ENCODE peak calls at places on chromosomes 3 and 15, in ten cellular contexts. One of them, this sample, is unnamed.

GRCh38 chr15:95286911-95287769 is 1043.4 kb upstream of the NR2F2 start:
- DNase-seq in NCI-H226: no peak
- DNase-seq in ureter: no peak
- DNase-seq in T-helper 1 cell: no peak
- DNase-seq in HFFc6: no peak
- DNase-seq in NCI-H187 treated with DMSO at 0.1 percent for 48 hours: no peak
- DNase-seq in DMS79 treated with DMSO at 0.1 percent for 48 hours: no peak
- DNase-seq in NCI-H1930: no peak
- DNase-seq in heart left ventricle: no peak
- DNase-seq in activated CD8-positive, alpha-beta T cell treated with anti-CD3 and anti-CD28 coated beads for 36 hours: no peak
- DNase-seq in this sample: no peak

GRCh38 chr3:25854214-25854613 is 64.3 kb downstream of the OXSM start:
- DNase-seq in NCI-H226: peak
- DNase-seq in ureter: no peak
- DNase-seq in T-helper 1 cell: no peak
- DNase-seq in HFFc6: peak
- DNase-seq in NCI-H187 treated with DMSO at 0.1 percent for 48 hours: no peak
- DNase-seq in DMS79 treated with DMSO at 0.1 percent for 48 hours: no peak
- DNase-seq in NCI-H1930: no peak
- DNase-seq in heart left ventricle: no peak
- DNase-seq in activated CD8-positive, alpha-beta T cell treated with anti-CD3 and anti-CD28 coated beads for 36 hours: no peak
- DNase-seq in this sample: no peak

GRCh38 chr15:74497584-74497983 is 36.6 kb upstream of the UBL7 start:
- DNase-seq in NCI-H226: peak
- DNase-seq in ureter: no peak
- DNase-seq in T-helper 1 cell: no peak
- DNase-seq in HFFc6: no peak
- DNase-seq in NCI-H187 treated with DMSO at 0.1 percent for 48 hours: peak
- DNase-seq in DMS79 treated with DMSO at 0.1 percent for 48 hours: peak
- DNase-seq in NCI-H1930: peak
- DNase-seq in heart left ventricle: no peak
- DNase-seq in activated CD8-positive, alpha-beta T cell treated with anti-CD3 and anti-CD28 coated beads for 36 hours: no peak
- DNase-seq in this sample: no peak

GRCh38 chr3:53787016-53787415 is 59.2 kb downstream of the CHDH start:
- DNase-seq in NCI-H226: no peak
- DNase-seq in ureter: no peak
- DNase-seq in T-helper 1 cell: no peak
- DNase-seq in HFFc6: no peak
- DNase-seq in NCI-H187 treated with DMSO at 0.1 percent for 48 hours: no peak
- DNase-seq in DMS79 treated with DMSO at 0.1 percent for 48 hours: no peak
- DNase-seq in NCI-H1930: no peak
- DNase-seq in heart left ventricle: no peak
- DNase-seq in activated CD8-positive, alpha-beta T cell treated with anti-CD3 and anti-CD28 coated beads for 36 hours: no peak
- DNase-seq in this sample: no peak

GRCh38 chr3:13872451-13872850 is 7.4 kb downstream of the WNT7A start:
- DNase-seq in NCI-H226: no peak
- DNase-seq in ureter: no peak
- DNase-seq in T-helper 1 cell: no peak
- DNase-seq in HFFc6: no peak
- DNase-seq in NCI-H187 treated with DMSO at 0.1 percent for 48 hours: no peak
- DNase-seq in DMS79 treated with DMSO at 0.1 percent for 48 hours: no peak
- DNase-seq in NCI-H1930: no peak
- DNase-seq in heart left ventricle: no peak
- DNase-seq in activated CD8-positive, alpha-beta T cell treated with anti-CD3 and anti-CD28 coated beads for 36 hours: no peak
- DNase-seq in this sample: no peak

GRCh38 chr3:192819001-192819569 is 91.7 kb upstream of the FGF12 start:
- DNase-seq in NCI-H226: peak
- DNase-seq in ureter: no peak
- DNase-seq in T-helper 1 cell: no peak
- DNase-seq in HFFc6: peak
- DNase-seq in NCI-H187 treated with DMSO at 0.1 percent for 48 hours: no peak
- DNase-seq in DMS79 treated with DMSO at 0.1 percent for 48 hours: no peak
- DNase-seq in NCI-H1930: no peak
- DNase-seq in heart left ventricle: no peak
- DNase-seq in activated CD8-positive, alpha-beta T cell treated with anti-CD3 and anti-CD28 coated beads for 36 hours: peak
- DNase-seq in this sample: peak

GRCh38 chr3:186566772-186567071 is 417 bp downstream of the TBCCD1 start:
- DNase-seq in NCI-H226: no peak
- DNase-seq in ureter: no peak
- DNase-seq in T-helper 1 cell: no peak
- DNase-seq in HFFc6: no peak
- DNase-seq in NCI-H187 treated with DMSO at 0.1 percent for 48 hours: no peak
- DNase-seq in DMS79 treated with DMSO at 0.1 percent for 48 hours: no peak
- DNase-seq in NCI-H1930: no peak
- DNase-seq in heart left ventricle: no peak
- DNase-seq in activated CD8-positive, alpha-beta T cell treated with anti-CD3 and anti-CD28 coated beads for 36 hours: no peak
- DNase-seq in this sample: no peak

GRCh38 chr15:27089233-27089586 is 118.2 kb downstream of the GABRG3 start:
- DNase-seq in NCI-H226: no peak
- DNase-seq in ureter: no peak
- DNase-seq in T-helper 1 cell: no peak
- DNase-seq in HFFc6: no peak
- DNase-seq in NCI-H187 treated with DMSO at 0.1 percent for 48 hours: no peak
- DNase-seq in DMS79 treated with DMSO at 0.1 percent for 48 hours: no peak
- DNase-seq in NCI-H1930: no peak
- DNase-seq in heart left ventricle: no peak
- DNase-seq in activated CD8-positive, alpha-beta T cell treated with anti-CD3 and anti-CD28 coated beads for 36 hours: no peak
- DNase-seq in this sample: no peak

GRCh38 chr3:120102674-120103073 is 8.4 kb upstream of the GSK3B start:
- DNase-seq in NCI-H226: no peak
- DNase-seq in ureter: no peak
- DNase-seq in T-helper 1 cell: no peak
- DNase-seq in HFFc6: no peak
- DNase-seq in NCI-H187 treated with DMSO at 0.1 percent for 48 hours: no peak
- DNase-seq in DMS79 treated with DMSO at 0.1 percent for 48 hours: peak
- DNase-seq in NCI-H1930: no peak
- DNase-seq in heart left ventricle: no peak
- DNase-seq in activated CD8-positive, alpha-beta T cell treated with anti-CD3 and anti-CD28 coated beads for 36 hours: no peak
- DNase-seq in this sample: no peak

GRCh38 chr15:94070341-94071275 is 160.8 kb upstream of the MCTP2 start:
- DNase-seq in NCI-H226: no peak
- DNase-seq in ureter: no peak
- DNase-seq in T-helper 1 cell: no peak
- DNase-seq in HFFc6: peak
- DNase-seq in NCI-H187 treated with DMSO at 0.1 percent for 48 hours: no peak
- DNase-seq in DMS79 treated with DMSO at 0.1 percent for 48 hours: no peak
- DNase-seq in NCI-H1930: no peak
- DNase-seq in heart left ventricle: no peak
- DNase-seq in activated CD8-positive, alpha-beta T cell treated with anti-CD3 and anti-CD28 coated beads for 36 hours: peak
- DNase-seq in this sample: no peak

GRCh38 chr15:100032358-100033080 is 299.3 kb upstream of the LYSMD4 start:
- DNase-seq in NCI-H226: peak
- DNase-seq in ureter: no peak
- DNase-seq in T-helper 1 cell: no peak
- DNase-seq in HFFc6: no peak
- DNase-seq in NCI-H187 treated with DMSO at 0.1 percent for 48 hours: no peak
- DNase-seq in DMS79 treated with DMSO at 0.1 percent for 48 hours: no peak
- DNase-seq in NCI-H1930: no peak
- DNase-seq in heart left ventricle: no peak
- DNase-seq in activated CD8-positive, alpha-beta T cell treated with anti-CD3 and anti-CD28 coated beads for 36 hours: no peak
- DNase-seq in this sample: no peak

GRCh38 chr3:80052271-80052670 is 284.5 kb upstream of the ROBO1 start:
- DNase-seq in NCI-H226: no peak
- DNase-seq in ureter: no peak
- DNase-seq in T-helper 1 cell: no peak
- DNase-seq in HFFc6: no peak
- DNase-seq in NCI-H187 treated with DMSO at 0.1 percent for 48 hours: no peak
- DNase-seq in DMS79 treated with DMSO at 0.1 percent for 48 hours: no peak
- DNase-seq in NCI-H1930: no peak
- DNase-seq in heart left ventricle: no peak
- DNase-seq in activated CD8-positive, alpha-beta T cell treated with anti-CD3 and anti-CD28 coated beads for 36 hours: no peak
- DNase-seq in this sample: no peak

GRCh38 chr3:161296814-161297213 is 74.5 kb downstream of the SPTSSB start:
- DNase-seq in NCI-H226: no peak
- DNase-seq in ureter: no peak
- DNase-seq in T-helper 1 cell: no peak
- DNase-seq in HFFc6: no peak
- DNase-seq in NCI-H187 treated with DMSO at 0.1 percent for 48 hours: no peak
- DNase-seq in DMS79 treated with DMSO at 0.1 percent for 48 hours: no peak
- DNase-seq in NCI-H1930: no peak
- DNase-seq in heart left ventricle: no peak
- DNase-seq in activated CD8-positive, alpha-beta T cell treated with anti-CD3 and anti-CD28 coated beads for 36 hours: no peak
- DNase-seq in this sample: no peak

GRCh38 chr3:96631050-96631449 is 183.3 kb upstream of the EPHA6 start:
- DNase-seq in NCI-H226: no peak
- DNase-seq in ureter: no peak
- DNase-seq in T-helper 1 cell: no peak
- DNase-seq in HFFc6: no peak
- DNase-seq in NCI-H187 treated with DMSO at 0.1 percent for 48 hours: no peak
- DNase-seq in DMS79 treated with DMSO at 0.1 percent for 48 hours: no peak
- DNase-seq in NCI-H1930: no peak
- DNase-seq in heart left ventricle: no peak
- DNase-seq in activated CD8-positive, alpha-beta T cell treated with anti-CD3 and anti-CD28 coated beads for 36 hours: no peak
- DNase-seq in this sample: no peak

GRCh38 chr15:68399096-68400065 is 32.6 kb downstream of the ITGA11 start:
- DNase-seq in NCI-H226: no peak
- DNase-seq in ureter: no peak
- DNase-seq in T-helper 1 cell: no peak
- DNase-seq in HFFc6: no peak
- DNase-seq in NCI-H187 treated with DMSO at 0.1 percent for 48 hours: no peak
- DNase-seq in DMS79 treated with DMSO at 0.1 percent for 48 hours: no peak
- DNase-seq in NCI-H1930: no peak
- DNase-seq in heart left ventricle: no peak
- DNase-seq in activated CD8-positive, alpha-beta T cell treated with anti-CD3 and anti-CD28 coated beads for 36 hours: no peak
- DNase-seq in this sample: no peak

GRCh38 chr3:140296796-140297352 is 361.9 kb downstream of the CLSTN2 start:
- DNase-seq in NCI-H226: no peak
- DNase-seq in ureter: no peak
- DNase-seq in T-helper 1 cell: no peak
- DNase-seq in HFFc6: no peak
- DNase-seq in NCI-H187 treated with DMSO at 0.1 percent for 48 hours: no peak
- DNase-seq in DMS79 treated with DMSO at 0.1 percent for 48 hours: no peak
- DNase-seq in NCI-H1930: no peak
- DNase-seq in heart left ventricle: no peak
- DNase-seq in activated CD8-positive, alpha-beta T cell treated with anti-CD3 and anti-CD28 coated beads for 36 hours: no peak
- DNase-seq in this sample: no peak

GRCh38 chr3:20043398-20043797 is 3.2 kb downstream of the KAT2B start:
- DNase-seq in NCI-H226: peak
- DNase-seq in ureter: peak
- DNase-seq in T-helper 1 cell: peak
- DNase-seq in HFFc6: no peak
- DNase-seq in NCI-H187 treated with DMSO at 0.1 percent for 48 hours: no peak
- DNase-seq in DMS79 treated with DMSO at 0.1 percent for 48 hours: no peak
- DNase-seq in NCI-H1930: no peak
- DNase-seq in heart left ventricle: peak
- DNase-seq in activated CD8-positive, alpha-beta T cell treated with anti-CD3 and anti-CD28 coated beads for 36 hours: peak
- DNase-seq in this sample: peak

GRCh38 chr3:89340431-89340830 is 233.0 kb downstream of the EPHA3 start:
- DNase-seq in NCI-H226: no peak
- DNase-seq in ureter: no peak
- DNase-seq in T-helper 1 cell: no peak
- DNase-seq in HFFc6: no peak
- DNase-seq in NCI-H187 treated with DMSO at 0.1 percent for 48 hours: no peak
- DNase-seq in DMS79 treated with DMSO at 0.1 percent for 48 hours: no peak
- DNase-seq in NCI-H1930: no peak
- DNase-seq in heart left ventricle: no peak
- DNase-seq in activated CD8-positive, alpha-beta T cell treated with anti-CD3 and anti-CD28 coated beads for 36 hours: no peak
- DNase-seq in this sample: no peak

GRCh38 chr3:139887431-139887830 is 47.6 kb upstream of the CLSTN2 start:
- DNase-seq in NCI-H226: no peak
- DNase-seq in ureter: no peak
- DNase-seq in T-helper 1 cell: no peak
- DNase-seq in HFFc6: no peak
- DNase-seq in NCI-H187 treated with DMSO at 0.1 percent for 48 hours: no peak
- DNase-seq in DMS79 treated with DMSO at 0.1 percent for 48 hours: no peak
- DNase-seq in NCI-H1930: no peak
- DNase-seq in heart left ventricle: no peak
- DNase-seq in activated CD8-positive, alpha-beta T cell treated with anti-CD3 and anti-CD28 coated beads for 36 hours: no peak
- DNase-seq in this sample: no peak

This sample was measured in effector memory CD4-positive, alpha-beta T cell.